ENCODE peak calls at places on chromosomes 16 and 17, in five cellular contexts. H is fibroblast of lung, I is PC-9, J is neural progenitor cell, A is HCT116. W is an unnamed sample.

GRCh38 chr17:44223574-44224046 is 4.1 kb upstream of the UBTF start:
- DNase-seq in H (peak; percentile 89), I (no peak), J (no peak), A (no peak), W (no peak)

GRCh38 chr16:75029854-75030253 is 31.0 kb downstream of the ZNRF1 start:
- DNase-seq in H (peak; percentile 57), I (peak; percentile 65), J (no peak), A (no peak), W (no peak)

GRCh38 chr17:74860999-74861553 is 1.4 kb upstream of the GRIN2C start:
- DNase-seq in H (no peak), I (no peak), J (peak; percentile 62), A (no peak), W (no peak)

GRCh38 chr17:78933025-78933958 is 8.1 kb upstream of the TIMP2 start:
- DNase-seq in H (peak; percentile 98), I (peak; percentile 72), J (no peak), A (peak; percentile 80), W (peak; percentile 95)

GRCh38 chr17:21299981-21300600 is 15.6 kb downstream of the MAP2K3 start:
- DNase-seq in H (no peak), I (no peak), J (no peak), A (no peak), W (no peak)

GRCh38 chr17:44219126-44219635 is 294 bp downstream of the UBTF start:
- DNase-seq in H (peak; percentile 67), I (peak; percentile 48), J (peak; percentile 93), A (no peak), W (peak; percentile 71)

GRCh38 chr17:3475812-3476686 is at the start of gene ASPA:
- DNase-seq in H (peak; percentile 68), I (no peak), J (no peak), A (no peak), W (no peak)

GRCh38 chr16:80931985-80932720 is 74.5 kb downstream of the CMC2 start:
- DNase-seq in H (peak; percentile 50), I (peak; percentile 25), J (peak; percentile 72), A (no peak), W (no peak)

GRCh38 chr17:81578561-81579225 is 26.5 kb upstream of the FAAP100 start:
- DNase-seq in H (no peak), I (no peak), J (no peak), A (no peak), W (no peak)

GRCh38 chr16:2016407-2016922 is 3.1 kb upstream of the NPW start:
- DNase-seq in H (no peak), I (no peak), J (peak; percentile 48), A (no peak), W (peak; percentile 5)

GRCh38 chr16:2015947-2016208 is 3.7 kb upstream of the NPW start:
- DNase-seq in H (no peak), I (no peak), J (no peak), A (no peak), W (no peak)

GRCh38 chr16:2019919-2020831 is 590 bp downstream of the NPW start:
- DNase-seq in H (no peak), I (no peak), J (peak; percentile 70), A (no peak), W (no peak)

GRCh38 chr16:2022723-2023097 is 3.1 kb downstream of the NPW start:
- DNase-seq in H (peak; percentile 55), I (peak; percentile 67), J (peak; percentile 74), A (no peak), W (peak; percentile 27)

DNA sequence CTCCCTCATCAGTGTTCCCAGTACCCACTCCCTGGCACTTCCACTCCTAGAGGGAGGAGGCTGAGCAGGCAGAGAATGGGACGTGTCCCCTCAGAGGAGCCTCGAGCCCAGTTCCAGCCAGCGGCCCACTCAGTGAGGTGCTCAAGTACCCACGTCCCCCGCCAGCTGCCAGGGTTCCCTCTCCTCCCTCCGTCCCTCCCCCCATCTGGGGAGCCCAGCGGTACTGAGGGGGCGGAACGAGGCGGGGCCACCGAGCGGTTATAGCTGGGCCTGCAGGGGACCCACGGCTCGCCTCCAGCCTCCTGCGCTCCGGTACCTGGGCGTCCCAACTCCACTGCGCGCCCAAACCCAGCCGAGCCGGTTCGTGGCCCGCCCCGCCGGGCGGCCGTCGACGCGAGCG is at the start of gene NPW:
- DNase-seq in H (no peak), I (no peak), J (peak; percentile 56), A (no peak), W (no peak)
- TF ChIP-seq EZH2 in H (peak; percentile 25), I (no peak), J (no peak), A (no peak), W (no peak)

GRCh38 chr17:66963521-66964082 is 905 bp upstream of the CACNG4 start:
- DNase-seq in H (no peak), I (no peak), J (peak; percentile 65), A (no peak), W (no peak)
- TF ChIP-seq EZH2 in H (no peak), I (no peak), J (peak; percentile 37), A (no peak), W (no peak)

DNA sequence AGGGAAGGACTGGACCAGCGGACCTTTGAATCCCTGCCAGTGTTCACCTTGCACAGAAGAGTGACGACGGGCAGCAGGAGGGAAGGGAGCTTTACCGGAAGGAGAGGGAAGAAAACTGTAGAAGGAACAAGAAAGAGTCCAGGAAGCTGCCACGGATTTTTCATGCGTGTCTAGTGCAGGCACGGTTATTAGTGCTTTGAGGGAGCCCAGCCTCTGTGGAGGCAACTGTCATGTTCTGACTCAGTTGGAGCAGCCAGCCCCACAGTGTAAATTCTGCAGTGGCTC is 6.4 kb upstream of the HOXB13 start:
- DNase-seq in H (no peak), I (no peak), J (no peak), A (no peak), W (no peak)
- TF ChIP-seq EZH2 in H (no peak), I (no peak), J (no peak), A (no peak), W (no peak)

GRCh38 chr17:49223168-49223516 is 7.4 kb downstream of the PHOSPHO1 start:
- DNase-seq in H (no peak), I (no peak), J (no peak), A (no peak), W (no peak)

GRCh38 chr17:49224997-49225337 is 5.6 kb downstream of the PHOSPHO1 start:
- DNase-seq in H (no peak), I (no peak), J (no peak), A (no peak), W (no peak)

GRCh38 chr17:49225554-49226236 is 4.9 kb downstream of the PHOSPHO1 start:
- DNase-seq in H (no peak), I (no peak), J (no peak), A (no peak), W (no peak)

GRCh38 chr17:49224198-49224996 is 6.2 kb downstream of the PHOSPHO1 start:
- DNase-seq in H (no peak), I (peak; percentile 20), J (peak; percentile 53), A (no peak), W (peak; percentile 9)

GRCh38 chr17:49223517-49224197 is 6.9 kb downstream of the PHOSPHO1 start:
- DNase-seq in H (no peak), I (peak; percentile 55), J (peak; percentile 77), A (peak; percentile 21), W (peak; percentile 42)
- TF ChIP-seq EZH2 in H (peak; percentile 69), I (no peak), J (no peak), A (no peak), W (no peak)

GRCh38 chr16:2964416-2965223 is 545 bp downstream of the KREMEN2 start:
- DNase-seq in H (no peak), I (peak; percentile 93), J (peak; percentile 96), A (peak; percentile 76), W (no peak)
- TF ChIP-seq EZH2 in H (peak; percentile 94), I (no peak), J (no peak), A (no peak), W (no peak)

DNA sequence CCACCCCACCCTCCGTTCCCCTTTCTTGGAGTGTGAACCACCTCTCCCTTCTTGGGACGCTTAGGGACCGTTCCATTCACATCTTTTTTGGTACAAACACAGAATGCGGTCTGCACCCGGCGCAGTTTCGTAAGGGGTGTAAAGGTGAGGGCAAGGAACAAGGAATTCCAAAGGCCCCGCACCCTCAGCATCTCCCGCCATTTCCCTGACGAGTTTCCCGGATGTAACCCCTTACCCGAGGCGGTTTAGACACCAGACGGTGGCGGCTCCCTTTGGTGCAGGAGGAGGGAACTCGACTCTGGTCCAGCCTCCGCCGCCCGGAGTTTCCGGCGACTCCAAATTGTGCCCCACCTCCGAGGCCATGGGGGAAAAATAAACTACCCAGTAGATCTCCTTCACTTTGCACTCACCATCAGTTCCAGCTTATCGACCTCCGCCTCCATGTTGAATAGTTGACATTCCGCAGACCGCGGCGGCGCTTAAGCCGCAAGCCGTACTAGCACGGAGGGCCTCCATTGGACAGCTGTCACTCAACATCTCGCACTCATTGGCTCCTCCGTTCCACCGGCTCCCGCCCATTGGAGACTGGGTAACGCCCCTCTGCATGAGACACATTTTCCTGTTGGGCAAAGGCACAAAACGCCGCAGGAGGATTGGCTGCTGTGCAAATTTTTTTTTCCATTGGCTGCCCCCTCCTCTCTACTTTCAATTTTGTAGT is at the start of gene SKA2:
- DNase-seq in H (no peak), I (peak; percentile 98), J (peak; percentile 99), A (no peak), W (no peak)
- TF ChIP-seq EZH2 in H (peak; percentile 71), I (no peak), J (no peak), A (no peak), W (no peak)

GRCh38 chr16:88881090-88881580 is 14.7 kb upstream of the PABPN1L start:
- DNase-seq in H (no peak), I (no peak), J (no peak), A (no peak), W (no peak)
- TF ChIP-seq EZH2 in H (no peak), I (no peak), J (no peak), A (no peak), W (no peak)

W was measured in MM.1S.